ENCODE peak calls at places on chromosomes 6 and 20, in seven cellular contexts. M is posterior vena cava, F is fibroblast of the aortic adventitia, Z is KBM-7, B is COR-L47, A is NCI-H345, J is Caki2. Q is an unnamed sample.

GRCh38 chr20:14235355-14235754 is 102.1 kb downstream of the FLRT3 start:
- DNase-seq in M (no peak), F (peak), Z (no peak), B (no peak), A (no peak), J (peak), Q (no peak)

GRCh38 chr20:64119681-64120341 is 12.4 kb upstream of the NPBWR2 start:
- DNase-seq in M (peak), F (peak), Z (no peak), B (no peak), A (no peak), J (no peak), Q (no peak)

GRCh38 chr6:168607272-168608112 is 166.5 kb downstream of the SMOC2 start:
- DNase-seq in M (no peak), F (no peak), Z (no peak), B (no peak), A (peak), J (no peak), Q (peak)

GRCh38 chr6:57324538-57324937 is 7.1 kb downstream of the PRIM2 start:
- DNase-seq in M (no peak), F (peak), Z (peak), B (no peak), A (no peak), J (no peak), Q (peak)

GRCh38 chr6:98833101-98834059 is 994 bp upstream of the POU3F2 start:
- DNase-seq in M (peak), F (peak), Z (peak), B (peak), A (peak), J (peak), Q (peak)

GRCh38 chr20:24499472-24499871 is 30.0 kb downstream of the SYNDIG1 start:
- DNase-seq in M (no peak), F (no peak), Z (no peak), B (no peak), A (no peak), J (no peak), Q (no peak)

GRCh38 chr20:20759132-20759531 is 46.7 kb upstream of the RALGAPA2 start:
- DNase-seq in M (no peak), F (no peak), Z (no peak), B (no peak), A (no peak), J (peak), Q (no peak)

GRCh38 chr6:8065519-8065911 is 1.3 kb upstream of the BLOC1S5 start:
- DNase-seq in M (no peak), F (no peak), Z (no peak), B (no peak), A (no peak), J (no peak), Q (no peak)

GRCh38 chr6:118606268-118606667 is 45.1 kb downstream of the CEP85L start:
- DNase-seq in M (no peak), F (no peak), Z (no peak), B (no peak), A (no peak), J (no peak), Q (no peak)

GRCh38 chr20:50303573-50304500 is 113.2 kb downstream of the CEBPB start:
- DNase-seq in M (peak), F (peak), Z (no peak), B (peak), A (peak), J (no peak), Q (no peak)

GRCh38 chr6:2713473-2714358 is 37.0 kb downstream of the MYLK4 start:
- DNase-seq in M (no peak), F (peak), Z (no peak), B (no peak), A (no peak), J (no peak), Q (no peak)

GRCh38 chr20:59667981-59668515 is 63.7 kb downstream of the PHACTR3 start:
- DNase-seq in M (no peak), F (no peak), Z (no peak), B (no peak), A (no peak), J (no peak), Q (no peak)

GRCh38 chr6:169623975-169624374 is 77.9 kb downstream of the WDR27 start:
- DNase-seq in M (no peak), F (no peak), Z (no peak), B (no peak), A (no peak), J (no peak), Q (no peak)

GRCh38 chr6:68726307-68726706 is 91.2 kb downstream of the ADGRB3 start:
- DNase-seq in M (no peak), F (no peak), Z (no peak), B (no peak), A (no peak), J (no peak), Q (no peak)

GRCh38 chr20:46709459-46710148 is at the start of gene SLC2A10:
- DNase-seq in M (peak), F (peak), Z (no peak), B (no peak), A (no peak), J (peak), Q (peak)

GRCh38 chr6:13334953-13335352 is 6.6 kb upstream of the TBC1D7 start:
- DNase-seq in M (no peak), F (peak), Z (no peak), B (no peak), A (no peak), J (no peak), Q (peak)

GRCh38 chr6:39843305-39844020 is 51.3 kb downstream of the DAAM2 start:
- DNase-seq in M (no peak), F (no peak), Z (peak), B (no peak), A (no peak), J (no peak), Q (peak)

GRCh38 chr20:63060057-63060991 is 53.6 kb upstream of the BHLHE23 start:
- DNase-seq in M (peak), F (no peak), Z (no peak), B (no peak), A (no peak), J (peak), Q (peak)

GRCh38 chr20:10508468-10509251 is 73.6 kb downstream of the SLX4IP start:
- DNase-seq in M (no peak), F (peak), Z (no peak), B (no peak), A (no peak), J (no peak), Q (peak)

GRCh38 chr6:87074051-87074711 is 20.7 kb downstream of the CGA start:
- DNase-seq in M (no peak), F (peak), Z (no peak), B (no peak), A (no peak), J (no peak), Q (peak)

GRCh38 chr6:43687437-43688347 is at the start of gene MRPS18A:
- DNase-seq in M (peak), F (peak), Z (peak), B (peak), A (peak), J (peak), Q (peak)

GRCh38 chr6:21947751-21948386 is 349.0 kb downstream of the PRL start:
- DNase-seq in M (no peak), F (peak), Z (no peak), B (no peak), A (no peak), J (no peak), Q (no peak)

GRCh38 chr20:34600892-34601653 is 42.6 kb downstream of the MAP1LC3A start:
- DNase-seq in M (no peak), F (no peak), Z (no peak), B (no peak), A (no peak), J (no peak), Q (no peak)

GRCh38 chr6:149860834-149861602 is 3.1 kb downstream of the LRP11 start:
- DNase-seq in M (no peak), F (no peak), Z (no peak), B (no peak), A (peak), J (peak), Q (no peak)

GRCh38 chr6:87277123-87277522 is 45.3 kb upstream of the SMIM8 start:
- DNase-seq in M (no peak), F (peak), Z (peak), B (peak), A (peak), J (no peak), Q (peak)

GRCh38 chr6:166904101-166904746 is 52.1 kb downstream of the RNASET2 start:
- DNase-seq in M (no peak), F (no peak), Z (no peak), B (peak), A (peak), J (no peak), Q (no peak)

GRCh38 chr6:41500561-41500960 is 45.6 kb upstream of the FOXP4 start:
- DNase-seq in M (no peak), F (no peak), Z (no peak), B (no peak), A (no peak), J (no peak), Q (no peak)

GRCh38 chr6:11042025-11042749 is 1.9 kb downstream of the ELOVL2 start:
- DNase-seq in M (no peak), F (no peak), Z (peak), B (no peak), A (no peak), J (no peak), Q (no peak)

GRCh38 chr6:55014321-55015088 is 159.8 kb upstream of the HCRTR2 start:
- DNase-seq in M (no peak), F (no peak), Z (no peak), B (no peak), A (no peak), J (no peak), Q (no peak)

GRCh38 chr6:38241200-38241599 is 398.5 kb downstream of the BTBD9 start:
- DNase-seq in M (no peak), F (no peak), Z (no peak), B (no peak), A (no peak), J (no peak), Q (no peak)

GRCh38 chr20:14673164-14673563 is 335.8 kb upstream of the FLRT3 start:
- DNase-seq in M (no peak), F (peak), Z (no peak), B (no peak), A (no peak), J (no peak), Q (no peak)

GRCh38 chr6:149335924-149336323 is 18.4 kb downstream of the TAB2 start:
- DNase-seq in M (no peak), F (peak), Z (no peak), B (no peak), A (no peak), J (no peak), Q (no peak)

GRCh38 chr6:43798688-43799444 is 28.9 kb downstream of the VEGFA start:
- DNase-seq in M (no peak), F (peak), Z (no peak), B (no peak), A (no peak), J (peak), Q (peak)

GRCh38 chr20:48404598-48404997 is 423.2 kb downstream of the PREX1 start:
- DNase-seq in M (no peak), F (no peak), Z (no peak), B (no peak), A (no peak), J (no peak), Q (peak)